ENCODE peak calls at places on chromosomes 1 and 21, in four cellular contexts. A, X, T and O are unnamed samples.

GRCh38 chr1:168920456-168921094 is 185.9 kb upstream of the ATP1B1 start:
- DNase-seq in A (peak; percentile 50), X (peak; percentile 61), T (no peak), O (peak; percentile 95)

GRCh38 chr1:221418346-221418745 is 323.5 kb downstream of the DUSP10 start:
- DNase-seq in A (no peak), X (peak; percentile 62), T (no peak), O (peak; percentile 35)

GRCh38 chr1:209162651-209163050 is 420.9 kb upstream of the CAMK1G start:
- DNase-seq in A (no peak), X (peak; percentile 6), T (no peak), O (no peak)

GRCh38 chr1:166069390-166069789 is 97.4 kb downstream of the FAM78B start:
- DNase-seq in A (peak; percentile 1), X (peak; percentile 2), T (no peak), O (no peak)

GRCh38 chr1:183194527-183195145 is 8.6 kb downstream of the LAMC2 start:
- DNase-seq in A (no peak), X (no peak), T (no peak), O (no peak)

GRCh38 chr1:98556521-98557158 is 104.9 kb upstream of the SNX7 start:
- DNase-seq in A (peak; percentile 23), X (peak; percentile 23), T (no peak), O (peak; percentile 58)

GRCh38 chr1:203175237-203176181 is at the start of gene MYBPH:
- DNase-seq in A (peak; percentile 8), X (peak; percentile 25), T (no peak), O (no peak)

GRCh38 chr1:155042789-155043188 is 8.3 kb upstream of the ADAM15 start:
- DNase-seq in A (no peak), X (no peak), T (no peak), O (no peak)

GRCh38 chr1:3261007-3261968 is 192.3 kb downstream of the PRDM16 start:
- DNase-seq in A (no peak), X (no peak), T (no peak), O (no peak)

GRCh38 chr1:50270926-50271325 is 152.3 kb downstream of the DMRTA2 start:
- DNase-seq in A (no peak), X (no peak), T (no peak), O (no peak)

GRCh38 chr1:203537806-203538464 is 44.0 kb downstream of the OPTC start:
- DNase-seq in A (peak; percentile 95), X (peak; percentile 61), T (no peak), O (peak; percentile 83)

GRCh38 chr1:158969855-158970254 is 38.5 kb downstream of the PYHIN1 start:
- DNase-seq in A (no peak), X (no peak), T (no peak), O (no peak)

GRCh38 chr1:52970149-52970548 is 43.1 kb downstream of the SCP2 start:
- DNase-seq in A (peak; percentile 45), X (peak; percentile 8), T (no peak), O (peak; percentile 54)

GRCh38 chr21:27796106-27796505 is 829.2 kb upstream of the ADAMTS5 start:
- DNase-seq in A (peak; percentile 54), X (peak; percentile 83), T (no peak), O (peak; percentile 79)

GRCh38 chr1:20403423-20404145 is 82.4 kb downstream of the CAMK2N1 start:
- DNase-seq in A (no peak), X (no peak), T (no peak), O (no peak)

GRCh38 chr1:11151854-11152612 is 37.1 kb upstream of the ANGPTL7 start:
- DNase-seq in A (no peak), X (no peak), T (no peak), O (peak; percentile 23)

GRCh38 chr1:43932786-43933385 is 715 bp upstream of the ARTN start:
- DNase-seq in A (peak; percentile 18), X (peak; percentile 77), T (no peak), O (peak; percentile 25)

GRCh38 chr1:43934986-43935324 is 1.4 kb downstream of the ARTN start:
- DNase-seq in A (no peak), X (no peak), T (no peak), O (no peak)

GRCh38 chr1:43935711-43936427 is 2.3 kb downstream of the ARTN start:
- DNase-seq in A (no peak), X (no peak), T (no peak), O (no peak)

GRCh38 chr1:43933386-43934278 is at the start of gene ARTN:
- DNase-seq in A (no peak), X (peak; percentile 49), T (no peak), O (peak; percentile 6)

GRCh38 chr1:43934279-43934985 is 831 bp downstream of the ARTN start:
- DNase-seq in A (peak; percentile 63), X (peak; percentile 73), T (peak; percentile 49), O (peak; percentile 69)
- H3K4me3 ChIP-seq in A (no peak overlapping the region), X (no peak overlapping the region), T (peak overlapping the region; percentile 20), O (no peak overlapping the region)

GRCh38 chr1:26607191-26607590 is 77.6 kb downstream of the RPS6KA1 start:
- DNase-seq in A (peak; percentile 6), X (no peak), T (no peak), O (peak; percentile 54)

GRCh38 chr1:26610781-26611180 is 81.2 kb downstream of the RPS6KA1 start:
- DNase-seq in A (no peak), X (no peak), T (no peak), O (no peak)

GRCh38 chr1:26614655-26615411 is 81.0 kb upstream of the ARID1A start:
- DNase-seq in A (no peak), X (peak; percentile 12), T (no peak), O (no peak)

GRCh38 chr1:26603856-26604255 is 74.3 kb downstream of the RPS6KA1 start:
- DNase-seq in A (no peak), X (no peak), T (no peak), O (no peak)

GRCh38 chr1:26608895-26609294 is 79.3 kb downstream of the RPS6KA1 start:
- DNase-seq in A (peak; percentile 11), X (peak; percentile 25), T (no peak), O (peak; percentile 48)
- TF ChIP-seq CTCF in A (no peak), X (no peak), T (no peak), O (no peak)

GRCh38 chr1:87402192-87403046 is 73.7 kb downstream of the LMO4 start:
- DNase-seq in A (peak; percentile 27), X (peak; percentile 84), T (no peak), O (peak; percentile 45)
- H3K4me3 ChIP-seq in A (no peak overlapping the region), X (no peak overlapping the region), T (no peak overlapping the region), O (no peak overlapping the region)

DNA sequence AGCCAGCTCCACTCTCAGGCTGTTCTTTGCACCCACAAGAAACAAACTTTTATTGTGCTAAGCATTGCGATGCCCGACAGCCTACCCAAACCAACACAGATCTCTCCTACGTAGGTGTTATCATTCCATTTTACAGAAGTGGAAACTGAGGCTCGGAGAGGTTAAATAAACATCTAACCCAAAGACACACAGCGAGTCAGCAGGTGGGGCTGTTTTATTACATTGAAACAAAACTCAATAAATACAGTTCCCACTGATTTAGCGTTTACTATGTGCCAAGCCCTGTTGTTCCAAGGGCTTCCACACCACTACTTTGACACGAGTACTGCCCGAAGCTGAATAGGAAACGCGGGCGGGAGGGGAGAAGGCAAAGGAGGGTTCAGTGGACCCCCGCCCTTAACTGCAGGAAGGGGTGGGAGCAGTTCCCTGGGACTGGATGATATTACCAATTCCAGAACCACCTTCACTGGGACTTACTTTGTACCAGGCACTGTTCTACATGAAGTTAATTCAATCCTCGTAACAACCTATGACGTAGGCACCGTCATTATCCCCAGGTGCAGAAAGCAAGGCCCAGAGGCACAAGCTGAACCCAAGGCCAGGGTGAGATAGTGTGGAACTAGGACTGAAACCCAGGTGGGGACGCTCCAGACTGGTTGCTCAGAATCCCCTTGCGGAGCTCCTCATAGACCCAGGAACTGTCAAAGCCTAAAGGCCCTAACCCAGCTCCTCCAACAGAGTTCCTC is 19.3 kb upstream of the ALDH4A1 start:
- DNase-seq in A (no peak), X (no peak), T (no peak), O (no peak)
- TF ChIP-seq CTCF in A (no peak), X (peak; percentile 7), T (no peak), O (peak; percentile 14)

GRCh38 chr1:198913667-198914066 is 274.8 kb downstream of the PTPRC start:
- DNase-seq in A (peak; percentile 85), X (peak; percentile 78), T (no peak), O (peak; percentile 76)
- H3K4me3 ChIP-seq in A (no peak overlapping the region), X (no peak overlapping the region), T (no peak overlapping the region), O (no peak overlapping the region)

DNA sequence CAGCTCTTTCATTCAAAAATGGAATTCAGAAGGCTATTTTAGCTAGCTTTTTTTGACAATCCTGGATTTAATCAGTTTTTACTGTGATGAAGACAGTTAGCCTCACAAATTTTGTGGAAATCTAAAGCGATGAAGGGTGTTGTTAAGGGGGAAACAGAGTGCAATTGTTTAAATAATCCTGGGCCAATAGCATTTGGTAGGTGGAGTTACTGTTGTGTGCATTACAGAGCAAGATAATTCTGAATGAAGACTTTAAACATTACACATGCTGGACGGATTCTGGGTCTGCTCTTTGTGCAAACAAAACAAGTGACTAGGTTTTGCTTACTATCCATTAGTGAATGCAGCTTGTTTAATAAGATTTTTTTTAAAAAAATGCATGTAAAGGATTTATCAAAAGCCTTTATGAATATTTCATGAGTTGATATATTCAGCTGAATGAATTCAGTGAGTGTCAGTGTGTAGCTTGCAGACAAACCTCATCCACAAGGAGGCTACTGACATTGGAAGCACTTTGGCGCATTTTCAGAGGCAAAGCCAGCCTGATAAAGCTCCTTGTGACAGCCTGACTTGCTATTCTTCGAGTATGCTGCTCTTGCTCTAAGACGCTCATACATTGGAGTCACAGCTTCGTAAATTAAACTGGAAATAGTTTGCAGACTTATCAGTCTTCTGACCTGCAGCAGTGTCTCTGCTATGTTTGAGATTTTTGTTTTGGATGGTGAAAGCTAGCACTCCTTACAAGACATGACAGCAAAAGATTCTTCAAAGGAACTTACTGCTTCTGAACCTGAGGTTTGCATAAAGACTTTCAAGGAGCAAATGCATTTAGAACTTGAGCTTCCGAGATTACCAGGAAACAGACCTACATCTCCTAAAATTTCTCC is 199.7 kb downstream of the PDE4B start:
- DNase-seq in A (no peak), X (no peak), T (no peak), O (peak; percentile 36)
- TF ChIP-seq CTCF in A (no peak), X (no peak), T (no peak), O (no peak)

GRCh38 chr1:119814288-119814687 is 3.0 kb upstream of the REG4 start:
- DNase-seq in A (peak; percentile 17), X (no peak), T (no peak), O (no peak)
- H3K4me3 ChIP-seq in A (no peak overlapping the region), X (no peak overlapping the region), T (no peak overlapping the region), O (no peak overlapping the region)

GRCh38 chr1:153679337-153680119 is 1.0 kb downstream of the NPR1 start:
- DNase-seq in A (no peak), X (peak; percentile 41), T (no peak), O (peak; percentile 19)
- TF ChIP-seq CTCF in A (peak; percentile 23), X (no peak), T (no peak), O (peak; percentile 19)